ENCODE peak calls at places on chromosomes 2 and 18, in six cellular contexts. D is kidney glomerular epithelial cell; H is activated effector memory CD4-positive, alpha-beta T cell treated with Interleukin-2 at 50 U/mL for 16 hours; C is fibroblast of mammary gland; R is HS-5; P is osteocyte. G is an unnamed sample.

GRCh38 chr2:138269726-138270125 is 231.8 kb upstream of the SPOPL start:
- DNase-seq in D (no peak), H (no peak), C (no peak), R (no peak), P (no peak), G (no peak)

GRCh38 chr2:241540766-241541561 is 17.6 kb upstream of the BOK start:
- DNase-seq in D (no peak), H (peak), C (peak), R (no peak), P (no peak), G (peak)

GRCh38 chr18:7452331-7452730 is 114.8 kb upstream of the PTPRM start:
- DNase-seq in D (peak), H (no peak), C (peak), R (no peak), P (peak), G (no peak)

GRCh38 chr2:129812071-129812470 is 167.4 kb upstream of the RAB6C start:
- DNase-seq in D (no peak), H (no peak), C (no peak), R (no peak), P (no peak), G (no peak)

GRCh38 chr2:149050188-149050587 is 11.7 kb downstream of the LYPD6B start:
- DNase-seq in D (no peak), H (no peak), C (peak), R (no peak), P (no peak), G (peak)

GRCh38 chr18:46167971-46168370 is 63.8 kb downstream of the HAUS1 start:
- DNase-seq in D (no peak), H (no peak), C (no peak), R (no peak), P (no peak), G (no peak)

GRCh38 chr2:34570266-34570872 is 971.3 kb upstream of the FAM98A start:
- DNase-seq in D (peak), H (no peak), C (peak), R (no peak), P (no peak), G (no peak)

GRCh38 chr18:57210101-57210661 is 63.3 kb downstream of the BOD1L2 start:
- DNase-seq in D (peak), H (no peak), C (peak), R (peak), P (no peak), G (peak)

GRCh38 chr18:31454066-31454708 is 6.6 kb downstream of the DSG3 start:
- DNase-seq in D (peak), H (no peak), C (peak), R (peak), P (no peak), G (peak)

GRCh38 chr2:107137711-107138110 is 251.7 kb upstream of the ST6GAL2 start:
- DNase-seq in D (no peak), H (no peak), C (no peak), R (no peak), P (no peak), G (no peak)

GRCh38 chr2:236592821-236593220 is 23.2 kb downstream of the ACKR3 start:
- DNase-seq in D (no peak), H (no peak), C (no peak), R (no peak), P (no peak), G (no peak)

GRCh38 chr2:28695245-28695647 is 56.4 kb upstream of the PPP1CB start:
- DNase-seq in D (no peak), H (no peak), C (no peak), R (no peak), P (no peak), G (no peak)

GRCh38 chr18:48295586-48296311 is 113.4 kb downstream of the ZBTB7C start:
- DNase-seq in D (no peak), H (no peak), C (peak), R (no peak), P (peak), G (peak)

GRCh38 chr2:95016616-95017307 is 8.7 kb upstream of the MAL start:
- DNase-seq in D (no peak), H (no peak), C (no peak), R (no peak), P (no peak), G (no peak)

G was measured in fibroblast of the aortic adventitia.